ENCODE peak calls at places on chromosomes 13 and 19, in four cellular contexts. One of them, this sample, is unnamed.

GRCh38 chr19:45863840-45864628 is at the start of gene FOXA3:
- DNase-seq in nephron progenitor cell: peak
- DNase-seq in anterior cingulate cortex: no peak
- DNase-seq in DMS53: peak
- DNase-seq in this sample: no peak

GRCh38 chr13:53782400-53783030 is 753.9 kb downstream of the OLFM4 start:
- DNase-seq in nephron progenitor cell: peak
- DNase-seq in anterior cingulate cortex: peak
- DNase-seq in DMS53: peak
- DNase-seq in this sample: peak

GRCh38 chr19:12867120-12868099 is 13.8 kb downstream of the DNASE2 start:
- DNase-seq in nephron progenitor cell: peak
- DNase-seq in anterior cingulate cortex: no peak
- DNase-seq in DMS53: peak
- DNase-seq in this sample: no peak

GRCh38 chr13:44331912-44332840 is 41.4 kb upstream of the SERP2 start:
- DNase-seq in nephron progenitor cell: no peak
- DNase-seq in anterior cingulate cortex: peak
- DNase-seq in DMS53: no peak
- DNase-seq in this sample: peak

GRCh38 chr13:73228546-73228945 is 169.7 kb downstream of the KLF5 start:
- DNase-seq in nephron progenitor cell: no peak
- DNase-seq in anterior cingulate cortex: no peak
- DNase-seq in DMS53: peak
- DNase-seq in this sample: no peak

GRCh38 chr19:33303791-33304759 is 1.7 kb upstream of the CEBPA start:
- DNase-seq in nephron progenitor cell: no peak
- DNase-seq in anterior cingulate cortex: no peak
- DNase-seq in DMS53: peak
- DNase-seq in this sample: no peak

GRCh38 chr13:51666316-51666715 is 82.1 kb downstream of the WDFY2 start:
- DNase-seq in nephron progenitor cell: no peak
- DNase-seq in anterior cingulate cortex: no peak
- DNase-seq in DMS53: peak
- DNase-seq in this sample: no peak

GRCh38 chr13:91307887-91308286 is 39.6 kb upstream of the MIR17HG start:
- DNase-seq in nephron progenitor cell: no peak
- DNase-seq in anterior cingulate cortex: no peak
- DNase-seq in DMS53: no peak
- DNase-seq in this sample: no peak

GRCh38 chr13:110711778-110712070 is 1.8 kb upstream of the ING1 start:
- DNase-seq in nephron progenitor cell: no peak
- DNase-seq in anterior cingulate cortex: no peak
- DNase-seq in DMS53: peak
- DNase-seq in this sample: no peak

GRCh38 chr19:33248553-33248953 is 22.9 kb upstream of the SLC7A10 start:
- DNase-seq in nephron progenitor cell: peak
- DNase-seq in anterior cingulate cortex: no peak
- DNase-seq in DMS53: no peak
- DNase-seq in this sample: no peak

GRCh38 chr13:37495046-37495445 is 103.5 kb downstream of the POSTN start:
- DNase-seq in nephron progenitor cell: no peak
- DNase-seq in anterior cingulate cortex: no peak
- DNase-seq in DMS53: peak
- DNase-seq in this sample: no peak

GRCh38 chr19:10000171-10000826 is 10.0 kb downstream of the COL5A3 start:
- DNase-seq in nephron progenitor cell: peak
- DNase-seq in anterior cingulate cortex: peak
- DNase-seq in DMS53: peak
- DNase-seq in this sample: peak

GRCh38 chr13:33277351-33277750 is 8.2 kb downstream of the STARD13 start:
- DNase-seq in nephron progenitor cell: no peak
- DNase-seq in anterior cingulate cortex: no peak
- DNase-seq in DMS53: no peak
- DNase-seq in this sample: no peak

GRCh38 chr13:53242015-53242414 is 213.4 kb downstream of the OLFM4 start:
- DNase-seq in nephron progenitor cell: no peak
- DNase-seq in anterior cingulate cortex: no peak
- DNase-seq in DMS53: peak
- DNase-seq in this sample: no peak

GRCh38 chr19:3336680-3337523 is 29.5 kb upstream of the NFIC start:
- DNase-seq in nephron progenitor cell: no peak
- DNase-seq in anterior cingulate cortex: peak
- DNase-seq in DMS53: no peak
- DNase-seq in this sample: no peak

GRCh38 chr13:114012141-114012540 is 38.3 kb upstream of the C13orf46 start:
- DNase-seq in nephron progenitor cell: no peak
- DNase-seq in anterior cingulate cortex: no peak
- DNase-seq in DMS53: no peak
- DNase-seq in this sample: no peak

GRCh38 chr19:31548941-31549340 is 199.7 kb upstream of the TSHZ3 start:
- DNase-seq in nephron progenitor cell: peak
- DNase-seq in anterior cingulate cortex: no peak
- DNase-seq in DMS53: peak
- DNase-seq in this sample: no peak

GRCh38 chr13:106555631-106556328 is 12.2 kb downstream of the ARGLU1 start:
- DNase-seq in nephron progenitor cell: no peak
- DNase-seq in anterior cingulate cortex: no peak
- DNase-seq in DMS53: no peak
- DNase-seq in this sample: no peak

GRCh38 chr19:51799311-51799997 is 4.5 kb downstream of the FPR3 start:
- DNase-seq in nephron progenitor cell: no peak
- DNase-seq in anterior cingulate cortex: peak
- DNase-seq in DMS53: peak
- DNase-seq in this sample: peak

GRCh38 chr13:112449545-112449930 is 73.4 kb downstream of the SPACA7 start:
- DNase-seq in nephron progenitor cell: no peak
- DNase-seq in anterior cingulate cortex: no peak
- DNase-seq in DMS53: no peak
- DNase-seq in this sample: no peak

GRCh38 chr13:66076417-66076816 is 1153.7 kb downstream of the PCDH9 start:
- DNase-seq in nephron progenitor cell: no peak
- DNase-seq in anterior cingulate cortex: no peak
- DNase-seq in DMS53: no peak
- DNase-seq in this sample: no peak

GRCh38 chr13:112244495-112245177 is 131.5 kb upstream of the SPACA7 start:
- DNase-seq in nephron progenitor cell: no peak
- DNase-seq in anterior cingulate cortex: no peak
- DNase-seq in DMS53: no peak
- DNase-seq in this sample: no peak

GRCh38 chr19:55384576-55385235 is 614 bp upstream of the TMEM238 start:
- DNase-seq in nephron progenitor cell: no peak
- DNase-seq in anterior cingulate cortex: no peak
- DNase-seq in DMS53: peak
- DNase-seq in this sample: no peak

GRCh38 chr19:58398087-58398486 is 2.6 kb downstream of the RNF225 start:
- DNase-seq in nephron progenitor cell: no peak
- DNase-seq in anterior cingulate cortex: no peak
- DNase-seq in DMS53: no peak
- DNase-seq in this sample: no peak

GRCh38 chr13:42110410-42111155 is 62.1 kb downstream of the DGKH start:
- DNase-seq in nephron progenitor cell: peak
- DNase-seq in anterior cingulate cortex: no peak
- DNase-seq in DMS53: peak
- DNase-seq in this sample: no peak

GRCh38 chr19:48353682-48354081 is 10.1 kb downstream of the TMEM143 start:
- DNase-seq in nephron progenitor cell: no peak
- DNase-seq in anterior cingulate cortex: no peak
- DNase-seq in DMS53: no peak
- DNase-seq in this sample: no peak

GRCh38 chr13:114284680-114285079 is 3.3 kb downstream of the UPF3A start:
- DNase-seq in nephron progenitor cell: no peak
- DNase-seq in anterior cingulate cortex: no peak
- DNase-seq in DMS53: no peak
- DNase-seq in this sample: no peak

GRCh38 chr19:46412983-46413261 is 442 bp downstream of the CCDC8 start:
- DNase-seq in nephron progenitor cell: no peak
- DNase-seq in anterior cingulate cortex: no peak
- DNase-seq in DMS53: no peak
- DNase-seq in this sample: no peak

GRCh38 chr13:24308488-24309020 is 826 bp upstream of the C1QTNF9 start:
- DNase-seq in nephron progenitor cell: no peak
- DNase-seq in anterior cingulate cortex: no peak
- DNase-seq in DMS53: no peak
- DNase-seq in this sample: no peak

GRCh38 chr19:38155453-38155852 is 68.6 kb downstream of the DPF1 start:
- DNase-seq in nephron progenitor cell: no peak
- DNase-seq in anterior cingulate cortex: no peak
- DNase-seq in DMS53: no peak
- DNase-seq in this sample: no peak